ENCODE peak calls at places on chromosome 19, in five cellular contexts. A, C, M, S and U are unnamed samples.
A peak's percentile ranks its signal among the peaks of the same experiment; 100 is the strongest.

GRCh38 chr19:17835182-17836006 is 12.4 kb downstream of the JAK3 start:
- DNase-seq in A (no peak), S (peak; percentile 34), C (no peak), M (peak; percentile 2), U (no peak)

GRCh38 chr19:30228726-30229523 is 143.3 kb upstream of the ZNF536 start:
- DNase-seq in S (no peak), A (peak; percentile 4), C (no peak), M (no peak), U (peak; percentile 7)

GRCh38 chr19:45500918-45501729 is 2.9 kb downstream of the PPM1N start:
- DNase-seq in M (no peak), A (no peak), S (no peak), C (no peak), U (no peak)

GRCh38 chr19:405138-405965 is 3.6 kb downstream of the C2CD4C start:
- DNase-seq in C (no peak), S (no peak), M (no peak), A (no peak), U (no peak)

GRCh38 chr19:13154911-13155471 is 4.8 kb downstream of the IER2 start:
- DNase-seq in M (peak; percentile 82), C (peak; percentile 82), A (peak; percentile 72), S (no peak), U (peak; percentile 58)

GRCh38 chr19:48964205-48965032 is 690 bp upstream of the FTL start:
- DNase-seq in A (peak; percentile 72), C (peak; percentile 32), S (no peak), M (no peak), U (peak; percentile 59)

GRCh38 chr19:10333758-10334339 is 520 bp upstream of the RAVER1 start:
- DNase-seq in S (no peak), A (peak; percentile 4), C (no peak), M (peak; percentile 92), U (no peak)

GRCh38 chr19:8210660-8211101 is 1.5 kb downstream of the CERS4 start:
- DNase-seq in A (no peak), M (peak; percentile 60), C (no peak), S (no peak), U (no peak)

GRCh38 chr19:28960986-28961705 is 251.8 kb downstream of the UQCRFS1 start:
- DNase-seq in M (no peak), S (no peak), A (peak; percentile 71), C (no peak), U (peak; percentile 59)

GRCh38 chr19:10797541-10798256 is 38.3 kb downstream of the TMED1 start:
- DNase-seq in S (no peak), M (no peak), A (no peak), C (peak; percentile 88), U (no peak)

GRCh38 chr19:4591296-4591695 is 31.8 kb upstream of the SEMA6B start:
- DNase-seq in M (no peak), A (no peak), S (no peak), C (no peak), U (no peak)